ENCODE peak calls at places on chromosomes 6 and 20, in five cellular contexts. C is suprapubic skin; A is transverse colon; N is CD8-positive, alpha-beta memory T cell; G is lower lobe of right lung. K is an unnamed sample. For H3K27me3, the result is how much of the 10 kb centered on the place peaks cover.

GRCh38 chr6:24149836-24150235 is 23.8 kb downstream of the NRSN1 start:
- DNase-seq in C (no peak), A (no peak), N (no peak), G (no peak), K (no peak)

GRCh38 chr6:134097114-134097707 is 44.8 kb upstream of the SLC2A12 start:
- DNase-seq in C (no peak), A (peak), N (peak), G (no peak), K (peak)

GRCh38 chr6:39228111-39228971 is 934 bp downstream of the KCNK5 start:
- DNase-seq in C (no peak), A (no peak), N (no peak), G (no peak), K (no peak)

GRCh38 chr6:168136001-168136400 is 57.0 kb upstream of the FRMD1 start:
- DNase-seq in C (peak), A (no peak), N (no peak), G (no peak), K (no peak)

GRCh38 chr6:166313255-166314070 is 5.3 kb upstream of the PRR18 start:
- DNase-seq in C (no peak), A (peak), N (peak), G (no peak), K (peak)

GRCh38 chr20:23200914-23201313 is 114.8 kb upstream of the CD93 start:
- DNase-seq in C (no peak), A (peak), N (no peak), G (peak), K (no peak)

GRCh38 chr6:26197736-26198625 is 110.8 kb downstream of the HFE start:
- DNase-seq in C (peak), A (peak), N (peak), G (no peak), K (peak)

GRCh38 chr6:160084198-160084776 is 37.3 kb upstream of the SLC22A1 start:
- DNase-seq in C (no peak), A (no peak), N (no peak), G (no peak), K (no peak)

GRCh38 chr6:3813150-3813780 is 35.9 kb upstream of the FAM50B start:
- DNase-seq in C (peak), A (no peak), N (no peak), G (no peak), K (no peak)

GRCh38 chr6:8683204-8683603 is 247.9 kb upstream of the SLC35B3 start:
- DNase-seq in C (no peak), A (no peak), N (no peak), G (no peak), K (no peak)

GRCh38 chr20:1933465-1933870 is 38.3 kb downstream of the SIRPA start:
- DNase-seq in C (peak), A (no peak), N (no peak), G (no peak), K (no peak)

GRCh38 chr6:43840490-43841218 is 70.6 kb downstream of the VEGFA start:
- DNase-seq in C (no peak), A (no peak), N (no peak), G (no peak), K (no peak)

GRCh38 chr6:12890171-12890790 is 173.7 kb downstream of the PHACTR1 start:
- DNase-seq in C (no peak), A (no peak), N (no peak), G (no peak), K (no peak)

GRCh38 chr6:88499436-88499835 is 333.3 kb upstream of the CNR1 start:
- DNase-seq in C (no peak), A (no peak), N (no peak), G (no peak), K (no peak)

GRCh38 chr6:170265655-170266054 is 25.2 kb downstream of the DLL1 start:
- DNase-seq in C (no peak), A (peak), N (no peak), G (peak), K (no peak)

GRCh38 chr6:149153100-149153499 is 164.4 kb upstream of the TAB2 start:
- DNase-seq in C (no peak), A (no peak), N (no peak), G (no peak), K (no peak)

GRCh38 chr6:163536770-163537169 is 122.3 kb downstream of the QKI start:
- DNase-seq in C (no peak), A (no peak), N (no peak), G (no peak), K (no peak)

GRCh38 chr6:19368511-19368910 is 468.7 kb upstream of the ID4 start:
- DNase-seq in C (no peak), A (no peak), N (no peak), G (no peak), K (no peak)

GRCh38 chr6:56486681-56487080 is 156.0 kb downstream of the DST start:
- DNase-seq in C (no peak), A (no peak), N (no peak), G (no peak), K (no peak)

GRCh38 chr20:52348434-52348833 is 156.9 kb upstream of the ZFP64 start:
- DNase-seq in C (no peak), A (no peak), N (no peak), G (no peak), K (no peak)

GRCh38 chr20:59992531-59992930 is 34.3 kb downstream of the CDH26 start:
- DNase-seq in C (no peak), A (no peak), N (no peak), G (no peak), K (peak)

GRCh38 chr6:104704191-104704590 is 155.5 kb downstream of the HACE1 start:
- DNase-seq in C (no peak), A (no peak), N (no peak), G (no peak), K (no peak)

GRCh38 chr20:2470051-2470431 is 548 bp downstream of the SNRPB start:
- DNase-seq in C (peak), A (peak), N (peak), G (no peak), K (peak)

GRCh38 chr20:39829713-39830112 is 859.3 kb downstream of the MAFB start:
- DNase-seq in C (no peak), A (no peak), N (no peak), G (no peak), K (no peak)

GRCh38 chr6:128739112-128739511 is 143.8 kb upstream of the LAMA2 start:
- DNase-seq in C (no peak), A (no peak), N (no peak), G (no peak), K (no peak)

GRCh38 chr6:75896526-75896925 is 147.5 kb downstream of the MYO6 start:
- DNase-seq in C (no peak), A (no peak), N (no peak), G (no peak), K (no peak)

GRCh38 chr6:79672631-79673065 is 41.5 kb downstream of the SH3BGRL2 start:
- DNase-seq in C (no peak), A (no peak), N (no peak), G (no peak), K (no peak)

GRCh38 chr6:79463721-79464120 is 73.5 kb downstream of the LCA5 start:
- DNase-seq in C (no peak), A (no peak), N (no peak), G (no peak), K (no peak)

GRCh38 chr6:46749731-46750130 is 3.0 kb downstream of the ANKRD66 start:
- DNase-seq in C (no peak), A (no peak), N (no peak), G (no peak), K (no peak)

GRCh38 chr20:35264755-35265154 is 13.2 kb downstream of the MMP24OS start:
- DNase-seq in C (no peak), A (no peak), N (no peak), G (no peak), K (peak)

GRCh38 chr20:40706977-40707582 is 18.0 kb upstream of the MAFB start:
- DNase-seq in C (no peak), A (no peak), N (no peak), G (no peak), K (no peak)

DNA sequence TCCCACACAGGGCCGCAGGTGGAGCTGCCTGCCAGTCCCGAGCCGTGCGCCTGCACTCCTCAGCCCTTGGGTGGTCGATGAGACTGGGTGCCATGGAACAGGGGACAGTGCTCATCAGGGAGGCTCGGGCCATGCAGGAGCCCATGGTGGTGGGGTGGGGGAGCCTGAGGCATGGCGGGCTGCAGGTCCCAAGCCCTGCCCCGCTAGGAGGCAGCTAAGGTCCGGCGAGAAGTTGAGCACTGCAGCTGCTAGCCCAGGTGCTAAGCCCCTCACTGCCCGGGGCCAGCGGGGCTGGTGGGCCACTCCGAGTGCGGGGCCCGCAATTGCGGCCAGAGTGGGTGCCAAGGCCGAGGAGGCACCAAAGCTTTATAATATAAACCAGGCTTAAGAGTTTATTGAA is 479.7 kb downstream of the MMUT start:
- DNase-seq in C (no peak), A (no peak), N (no peak), G (no peak), K (no peak)
- H3K27me3 ChIP-seq in C (under half), A (under half), N (under half), G (under half), K (under half)

GRCh38 chr6:33820784-33821183 is 17.0 kb upstream of the MLN start:
- DNase-seq in C (no peak), A (no peak), N (no peak), G (no peak), K (no peak)
- H3K27me3 ChIP-seq in C (under half), A (under half), N (under half), G (under half), K (under half)

GRCh38 chr6:109701201-109701600 is 10.1 kb downstream of the FIG4 start:
- DNase-seq in C (no peak), A (no peak), N (no peak), G (no peak), K (peak)
- H3K27me3 ChIP-seq in C (under half), A (under half), N (under half), G (under half), K (under half)

GRCh38 chr20:32036716-32037355 is 15.2 kb upstream of the HCK start:
- DNase-seq in C (no peak), A (no peak), N (no peak), G (no peak), K (no peak)

GRCh38 chr20:32034581-32035397 is 17.3 kb upstream of the HCK start:
- DNase-seq in C (no peak), A (no peak), N (no peak), G (peak), K (no peak)

GRCh38 chr20:32035398-32035852 is 16.6 kb upstream of the HCK start:
- DNase-seq in C (no peak), A (no peak), N (no peak), G (no peak), K (no peak)

GRCh38 chr20:32037929-32038328 is 14.1 kb upstream of the HCK start:
- DNase-seq in C (no peak), A (no peak), N (no peak), G (no peak), K (peak)

DNA sequence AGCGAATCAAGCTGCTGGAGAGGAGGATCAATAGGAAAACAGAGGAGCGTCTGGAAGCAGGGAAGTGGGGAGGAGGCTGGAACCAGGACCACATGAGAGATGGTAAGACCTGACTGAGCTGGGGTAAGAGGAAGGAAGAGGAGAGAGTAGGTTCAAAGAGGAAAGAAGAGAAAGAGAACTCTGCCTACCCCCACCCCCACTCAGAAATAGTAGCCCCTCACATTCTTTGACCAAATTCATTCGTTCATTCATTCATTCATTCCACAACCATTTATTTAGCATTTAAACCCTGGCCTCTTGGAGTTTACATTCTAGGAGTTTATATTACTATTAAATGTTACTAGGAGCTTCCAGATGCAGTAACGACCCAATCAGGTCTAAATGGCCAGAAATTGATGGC is 15.8 kb upstream of the HCK start:
- DNase-seq in C (no peak), A (no peak), N (no peak), G (no peak), K (no peak)
- H3K27me3 ChIP-seq in C (under half), A (half or more), N (under half), G (under half), K (under half)

GRCh38 chr20:3846740-3847418 is at the start of gene MAVS:
- DNase-seq in C (peak), A (peak), N (peak), G (peak), K (peak)

GRCh38 chr20:3848565-3848964 is 1.9 kb downstream of the MAVS start:
- DNase-seq in C (no peak), A (no peak), N (no peak), G (no peak), K (no peak)

GRCh38 chr20:3843490-3843889 is 3.1 kb upstream of the MAVS start:
- DNase-seq in C (no peak), A (peak), N (no peak), G (no peak), K (no peak)

GRCh38 chr20:3847419-3847940 is 846 bp downstream of the MAVS start:
- DNase-seq in C (no peak), A (no peak), N (no peak), G (no peak), K (no peak)

DNA sequence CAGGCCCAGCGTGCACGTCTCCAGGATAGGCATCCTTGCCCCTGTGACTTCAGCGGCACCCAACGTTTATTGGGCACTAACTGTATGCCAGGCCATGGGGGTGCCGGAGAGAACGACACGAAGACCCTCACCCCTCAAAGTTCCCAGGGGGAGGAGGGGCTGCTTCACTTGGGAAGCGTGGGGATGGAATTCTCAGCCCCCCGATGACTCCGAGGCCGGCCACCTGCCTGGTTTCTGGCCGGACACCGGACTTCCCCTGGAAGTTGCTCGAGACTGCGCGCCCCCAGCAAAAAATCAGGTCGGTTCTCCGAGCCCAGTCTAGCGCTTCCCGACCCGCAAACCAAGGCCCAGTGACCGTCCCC is 275 bp upstream of the MAVS start:
- DNase-seq in C (no peak), A (no peak), N (no peak), G (no peak), K (no peak)
- H3K27me3 ChIP-seq in C (under half), A (under half), N (under half), G (under half), K (under half)

DNA sequence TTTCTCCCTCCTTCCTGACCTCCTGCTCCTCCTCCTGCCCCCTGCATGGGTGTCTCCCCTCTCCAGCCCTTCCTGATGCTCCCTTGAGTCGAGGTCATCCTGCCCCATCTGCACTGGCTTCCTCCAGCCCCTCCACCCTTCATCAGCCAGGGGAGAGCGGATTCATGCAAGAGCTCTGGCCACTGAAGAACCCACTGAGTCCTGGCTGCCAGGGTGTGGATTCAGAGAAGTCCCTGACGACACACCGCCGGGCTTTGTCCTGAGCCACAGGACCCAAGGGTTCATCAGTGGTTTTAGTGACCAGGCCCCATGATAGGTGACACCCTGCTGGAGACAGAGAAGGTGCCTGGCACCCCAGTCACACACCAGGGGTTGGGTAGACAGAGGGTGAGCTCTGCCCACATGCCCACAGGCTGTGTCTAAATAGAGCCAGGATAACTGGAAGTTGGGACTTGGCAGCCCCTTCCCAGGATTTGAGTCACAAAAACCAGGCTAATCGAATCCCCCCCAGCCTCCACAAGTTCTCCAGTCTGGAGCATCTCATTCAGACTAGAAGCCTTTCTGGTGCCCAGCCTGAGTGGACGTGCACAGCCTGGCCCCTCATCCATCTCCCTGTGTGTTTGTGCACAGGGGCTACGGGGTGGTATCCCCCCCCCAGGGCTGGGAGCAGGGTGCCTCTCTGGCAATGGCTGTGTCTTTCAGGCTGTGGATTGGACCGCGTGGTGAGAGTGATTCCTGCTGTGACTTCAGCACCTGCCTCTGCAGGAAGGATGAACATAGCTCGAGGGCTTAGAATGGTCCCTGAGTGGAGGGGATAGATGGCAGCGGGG is 1.1 kb downstream of the GFRA4 start:
- DNase-seq in C (peak), A (no peak), N (no peak), G (no peak), K (no peak)
- H3K27me3 ChIP-seq in C (half or more), A (half or more), N (under half), G (under half), K (under half)

DNA sequence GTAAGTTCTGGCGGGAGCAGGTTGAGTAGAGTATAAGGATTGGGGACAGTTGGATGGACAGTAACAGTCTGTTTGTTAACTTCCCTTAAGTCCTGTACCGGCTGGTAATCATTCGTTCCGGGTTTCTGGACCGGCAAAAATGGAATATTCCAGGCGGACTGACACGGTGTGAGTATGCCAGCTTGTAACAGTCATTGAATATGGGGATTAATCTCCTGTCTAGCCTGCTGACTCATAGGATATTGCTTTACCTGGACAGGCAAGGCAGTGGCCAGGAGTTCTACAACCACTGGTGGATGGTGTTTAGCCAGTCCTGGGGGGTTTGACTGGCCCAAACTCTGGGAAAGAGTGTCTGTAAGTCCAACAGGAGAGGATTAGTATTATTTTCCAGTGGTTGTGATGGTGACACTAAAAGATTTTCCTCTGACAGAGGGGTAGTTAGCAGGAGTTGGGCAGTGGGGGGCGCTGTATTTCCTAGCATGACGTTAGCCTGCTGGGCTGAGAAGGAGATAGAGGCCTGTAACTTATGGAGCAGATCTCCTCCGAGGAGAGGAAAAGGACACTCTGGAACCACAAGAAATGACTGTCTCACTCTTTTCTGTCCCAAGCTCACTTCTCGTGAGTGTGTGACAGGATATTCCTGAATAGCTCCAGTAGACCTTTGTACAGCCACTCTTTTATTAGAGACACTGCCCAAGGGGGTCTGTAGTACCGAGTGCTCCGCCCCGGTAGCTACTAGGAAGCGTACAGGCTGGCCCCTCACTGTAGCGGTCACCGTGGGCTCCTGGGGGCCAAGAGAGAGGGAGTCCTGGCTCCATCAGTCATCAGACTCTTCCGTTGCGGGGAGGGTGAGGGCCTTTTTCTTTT is 152.2 kb downstream of the TRIM27 start:
- DNase-seq in C (no peak), A (no peak), N (no peak), G (no peak), K (no peak)
- H3K27me3 ChIP-seq in C (half or more), A (half or more), N (half or more), G (half or more), K (under half)

K was measured in HL-60.